ENCODE peak calls at places on chromosomes 11 and 22, in six cellular contexts. V, T, O, C, L and H are unnamed samples.
A peak's percentile ranks its signal among the peaks of the same experiment; 100 is the strongest.

GRCh38 chr11:84290647-84291046 is 1004.5 kb upstream of the CCDC90B start:
- DNase-seq in V (no peak), T (no peak), O (no peak), C (no peak), L (no peak), H (no peak)

GRCh38 chr11:87083029-87083428 is 45.3 kb downstream of the TMEM135 start:
- DNase-seq in V (peak; percentile 51), T (no peak), O (no peak), C (no peak), L (no peak), H (no peak)

GRCh38 chr11:126282361-126282741 is 542 bp upstream of the TIRAP start:
- DNase-seq in V (peak; percentile 58), T (no peak), O (peak; percentile 57), C (peak; percentile 42), L (peak; percentile 52), H (no peak)

GRCh38 chr11:96162816-96163499 is 180.0 kb downstream of the MAML2 start:
- DNase-seq in V (no peak), T (no peak), O (no peak), C (peak; percentile 97), L (no peak), H (no peak)

GRCh38 chr11:76742912-76743311 is 40.2 kb upstream of the TSKU start:
- DNase-seq in V (no peak), T (no peak), O (no peak), C (no peak), L (no peak), H (no peak)

GRCh38 chr11:132312161-132312560 is 941.7 kb downstream of the NTM start:
- DNase-seq in V (no peak), T (no peak), O (no peak), C (peak; percentile 2), L (peak; percentile 14), H (no peak)

GRCh38 chr11:10478574-10479550 is 23.8 kb downstream of the AMPD3 start:
- DNase-seq in V (no peak), T (no peak), O (no peak), C (no peak), L (no peak), H (no peak)

GRCh38 chr22:22928666-22929380 is 41.2 kb downstream of the IGLL5 start:
- DNase-seq in V (no peak), T (no peak), O (peak; percentile 78), C (no peak), L (peak; percentile 76), H (peak; percentile 20)

GRCh38 chr11:121214861-121215260 is 77.7 kb upstream of the SC5D start:
- DNase-seq in V (no peak), T (no peak), O (no peak), C (no peak), L (no peak), H (no peak)

GRCh38 chr11:130945945-130946344 is 29.7 kb upstream of the SNX19 start:
- DNase-seq in V (no peak), T (no peak), O (peak; percentile 10), C (peak; percentile 42), L (no peak), H (no peak)

GRCh38 chr22:20271114-20271994 is 3.2 kb upstream of the RTN4R start:
- DNase-seq in V (no peak), T (no peak), O (no peak), C (no peak), L (no peak), H (no peak)

GRCh38 chr11:13939952-13940610 is 22.4 kb upstream of the SPON1 start:
- DNase-seq in V (no peak), T (no peak), O (no peak), C (no peak), L (no peak), H (no peak)

GRCh38 chr22:17369553-17370035 is 334 bp downstream of the CECR2 start:
- DNase-seq in V (peak; percentile 84), T (no peak), O (peak; percentile 14), C (peak; percentile 49), L (no peak), H (no peak)

GRCh38 chr11:46710821-46711269 is 8.2 kb upstream of the F2 start:
- DNase-seq in V (no peak), T (no peak), O (peak; percentile 17), C (peak; percentile 21), L (no peak), H (no peak)

GRCh38 chr22:50473088-50473487 is 1.7 kb downstream of the SBF1 start:
- DNase-seq in V (no peak), T (no peak), O (peak; percentile 41), C (peak; percentile 42), L (peak; percentile 63), H (no peak)

GRCh38 chr22:45805413-45805812 is 133.8 kb downstream of the ATXN10 start:
- DNase-seq in V (no peak), T (no peak), O (no peak), C (peak; percentile 18), L (no peak), H (no peak)

GRCh38 chr22:17104336-17104935 is 16.7 kb downstream of the TMEM121B start:
- DNase-seq in V (no peak), T (no peak), O (no peak), C (no peak), L (no peak), H (no peak)

GRCh38 chr11:35141538-35141937 is 2.6 kb downstream of the CD44 start:
- DNase-seq in V (no peak), T (no peak), O (peak; percentile 85), C (no peak), L (peak; percentile 50), H (no peak)

GRCh38 chr22:28208036-28208435 is 289.0 kb upstream of the PITPNB start:
- DNase-seq in V (no peak), T (no peak), O (no peak), C (no peak), L (no peak), H (no peak)

GRCh38 chr11:132022718-132023117 is 652.3 kb downstream of the NTM start:
- DNase-seq in V (no peak), T (no peak), O (no peak), C (no peak), L (no peak), H (no peak)

GRCh38 chr11:78574386-78575381 is at the start of gene NARS2:
- DNase-seq in V (peak; percentile 96), T (peak; percentile 90), O (peak; percentile 98), C (peak; percentile 99), L (peak; percentile 97), H (peak; percentile 96)

GRCh38 chr11:133898031-133898769 is 52.9 kb upstream of the SPATA19 start:
- DNase-seq in V (no peak), T (no peak), O (no peak), C (no peak), L (no peak), H (no peak)

GRCh38 chr22:42056757-42057511 is 13.7 kb downstream of the NAGA start:
- DNase-seq in V (no peak), T (no peak), O (no peak), C (no peak), L (no peak), H (no peak)

GRCh38 chr11:69157156-69157821 is 1.6 kb downstream of the SMIM38 start:
- DNase-seq in V (peak; percentile 75), T (peak; percentile 67), O (no peak), C (peak; percentile 42), L (no peak), H (no peak)

GRCh38 chr22:29205598-29206371 is at the start of gene EMID1:
- DNase-seq in V (peak; percentile 79), T (no peak), O (peak; percentile 47), C (peak; percentile 49), L (no peak), H (no peak)

GRCh38 chr11:66048525-66049313 is at the start of gene GAL3ST3:
- DNase-seq in V (peak; percentile 82), T (no peak), O (no peak), C (no peak), L (no peak), H (no peak)

GRCh38 chr11:95084509-95084908 is 5.1 kb upstream of the ENDOD1 start:
- DNase-seq in V (no peak), T (no peak), O (no peak), C (no peak), L (peak; percentile 72), H (no peak)

GRCh38 chr11:60972182-60973030 is 926 bp downstream of the CD6 start:
- DNase-seq in V (no peak), T (no peak), O (no peak), C (no peak), L (peak; percentile 69), H (no peak)

GRCh38 chr11:61061081-61061826 is 41.0 kb upstream of the CD5 start:
- DNase-seq in V (no peak), T (no peak), O (no peak), C (no peak), L (peak; percentile 92), H (peak; percentile 47)

GRCh38 chr11:90737328-90738050 is 514.6 kb upstream of the CHORDC1 start:
- DNase-seq in V (no peak), T (no peak), O (no peak), C (no peak), L (no peak), H (no peak)

GRCh38 chr11:117663826-117664225 is 133.2 kb downstream of the DSCAML1 start:
- DNase-seq in V (no peak), T (no peak), O (no peak), C (no peak), L (no peak), H (no peak)

GRCh38 chr22:23062616-23063538 is 7.4 kb upstream of the GNAZ start:
- DNase-seq in V (no peak), T (no peak), O (no peak), C (no peak), L (no peak), H (no peak)

GRCh38 chr11:102421262-102421661 is 31.3 kb downstream of the TMEM123 start:
- DNase-seq in V (no peak), T (no peak), O (no peak), C (no peak), L (no peak), H (no peak)

GRCh38 chr11:87463486-87464102 is 425.9 kb downstream of the TMEM135 start:
- DNase-seq in V (no peak), T (no peak), O (no peak), C (no peak), L (no peak), H (no peak)

GRCh38 chr22:46081831-46082210 is 68.5 kb upstream of the PPARA start:
- DNase-seq in V (no peak), T (no peak), O (peak; percentile 9), C (peak; percentile 56), L (no peak), H (no peak)